ENCODE peak calls at places on chromosomes 6 and 20, in five cellular contexts. N is H1, M is K562, W is GM23338, Y is GM12878. R is an unnamed sample.

GRCh38 chr6:141956046-141956761 is 176.5 kb upstream of the GJE1 start:
- DNase-seq in N (no peak), M (no peak), W (no peak), Y (no peak), R (no peak)

GRCh38 chr6:45965787-45966186 is 49.9 kb downstream of the CLIC5 start:
- DNase-seq in N (no peak), M (no peak), W (no peak), Y (no peak), R (no peak)

GRCh38 chr20:11287156-11287555 is 613.4 kb upstream of the JAG1 start:
- DNase-seq in N (no peak), M (no peak), W (no peak), Y (no peak), R (no peak)

GRCh38 chr20:23925789-23926525 is 46.4 kb upstream of the CST5 start:
- DNase-seq in N (no peak), M (no peak), W (no peak), Y (no peak), R (no peak)

GRCh38 chr20:17619351-17620093 is 49.6 kb downstream of the DSTN start:
- DNase-seq in N (no peak), M (no peak), W (no peak), Y (no peak), R (no peak)

GRCh38 chr20:22717466-22717865 is 133.1 kb upstream of the FOXA2 start:
- DNase-seq in N (no peak), M (peak), W (no peak), Y (no peak), R (no peak)

GRCh38 chr6:52534966-52535390 is 41.9 kb downstream of the TRAM2 start:
- DNase-seq in N (no peak), M (no peak), W (no peak), Y (peak), R (no peak)

GRCh38 chr6:35694462-35694861 is 5.7 kb upstream of the FKBP5 start:
- DNase-seq in N (no peak), M (peak), W (no peak), Y (no peak), R (no peak)

GRCh38 chr6:107491059-107491609 is 1.2 kb downstream of the SOBP start:
- DNase-seq in N (peak), M (no peak), W (peak), Y (no peak), R (peak)

GRCh38 chr6:144993870-144994269 is 708.7 kb downstream of the UTRN start:
- DNase-seq in N (no peak), M (no peak), W (no peak), Y (no peak), R (no peak)

GRCh38 chr6:13765570-13765969 is 48.8 kb downstream of the MCUR1 start:
- DNase-seq in N (no peak), M (no peak), W (no peak), Y (no peak), R (no peak)
- H3K4me3 ChIP-seq in N (no peak), M (no peak), W (no peak), Y (no peak), R (no peak)

GRCh38 chr20:38081575-38081974 is 48.0 kb downstream of the RPRD1B start:
- DNase-seq in N (no peak), M (no peak), W (no peak), Y (no peak), R (no peak)

GRCh38 chr20:38085031-38085430 is 51.5 kb downstream of the RPRD1B start:
- DNase-seq in N (no peak), M (no peak), W (no peak), Y (no peak), R (no peak)

GRCh38 chr20:38082894-38083293 is 49.3 kb downstream of the RPRD1B start:
- DNase-seq in N (no peak), M (no peak), W (no peak), Y (no peak), R (peak)

GRCh38 chr20:38083338-38084048 is 49.9 kb downstream of the RPRD1B start:
- DNase-seq in N (no peak), M (peak), W (no peak), Y (no peak), R (no peak)

DNA sequence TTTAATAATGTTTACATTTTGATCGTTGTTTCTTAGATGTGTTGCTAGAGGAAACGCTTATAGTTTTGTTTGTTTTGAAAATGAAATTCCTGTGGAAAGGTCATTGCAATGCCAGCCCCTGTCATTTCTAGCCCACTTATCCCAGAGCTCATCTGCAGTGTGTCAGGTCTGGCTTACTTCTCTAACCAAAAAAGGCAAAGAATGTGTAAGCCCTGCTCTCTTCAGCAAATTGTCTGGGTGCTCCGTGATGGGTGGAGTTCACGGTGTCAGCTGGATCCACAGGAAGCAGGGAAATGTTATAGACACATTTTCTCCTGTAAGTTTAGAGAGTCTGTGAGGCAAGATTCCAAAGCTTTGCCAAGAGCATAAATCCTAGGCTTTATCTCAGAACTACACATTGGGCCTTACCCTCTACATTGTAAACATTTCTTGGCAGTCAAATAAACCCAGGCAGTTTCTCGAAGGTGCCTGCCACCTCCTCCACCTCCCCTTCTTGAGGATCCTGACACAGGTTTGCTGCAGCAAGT is 50.9 kb downstream of the RPRD1B start:
- DNase-seq in N (no peak), M (peak), W (no peak), Y (no peak), R (peak)
- TF ChIP-seq CREB1 in N (no peak), M (no peak), W (no peak), Y (no peak), R (no peak)

GRCh38 chr6:13787146-13787545 is 27.2 kb downstream of the MCUR1 start:
- DNase-seq in N (peak), M (no peak), W (peak), Y (no peak), R (no peak)
- H3K4me3 ChIP-seq in N (no peak), M (no peak), W (no peak), Y (no peak), R (no peak)

GRCh38 chr20:51553897-51554504 is 11.5 kb upstream of the NFATC2 start:
- DNase-seq in N (no peak), M (no peak), W (no peak), Y (no peak), R (no peak)

GRCh38 chr20:51549474-51549873 is 7.0 kb upstream of the NFATC2 start:
- DNase-seq in N (no peak), M (no peak), W (no peak), Y (no peak), R (no peak)

GRCh38 chr20:51551186-51551585 is 8.7 kb upstream of the NFATC2 start:
- DNase-seq in N (no peak), M (no peak), W (no peak), Y (no peak), R (no peak)

GRCh38 chr20:51560042-51560441 is 17.5 kb upstream of the NFATC2 start:
- DNase-seq in N (no peak), M (no peak), W (no peak), Y (no peak), R (no peak)

DNA sequence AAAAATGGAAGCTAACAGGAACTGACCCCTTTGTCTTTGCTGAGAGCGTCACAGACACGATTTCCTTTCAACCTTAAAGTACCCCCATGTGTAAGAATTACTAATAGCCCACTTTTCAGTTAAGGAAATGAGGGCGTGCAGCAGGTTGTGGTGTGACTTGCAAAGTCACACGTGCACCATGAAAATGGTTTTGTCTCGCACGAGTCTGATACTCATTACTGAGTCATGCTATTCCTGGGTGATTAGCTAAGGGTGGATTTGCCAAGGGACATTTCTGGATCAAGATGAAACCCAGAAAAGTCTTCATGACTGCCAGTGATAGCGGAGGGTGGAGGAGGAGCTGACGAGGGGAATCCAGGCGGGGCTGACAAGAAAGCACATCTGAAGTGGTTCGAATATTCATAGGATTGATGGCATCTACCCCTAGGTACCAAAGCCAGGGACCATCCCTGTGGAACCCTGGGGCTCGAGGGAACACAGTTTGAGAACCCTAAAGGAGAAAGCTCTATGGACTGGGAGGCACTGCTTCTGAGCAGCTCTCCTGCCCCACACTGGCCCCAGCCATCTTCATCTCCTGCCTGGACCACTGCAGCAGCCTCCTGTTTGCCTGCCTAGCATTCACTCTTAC is 12.1 kb upstream of the NFATC2 start:
- DNase-seq in N (no peak), M (no peak), W (no peak), Y (no peak), R (no peak)
- TF ChIP-seq CREB1 in N (no peak), M (no peak), W (no peak), Y (no peak), R (no peak)

GRCh38 chr20:49483018-49483705 is 694 bp upstream of the KCNB1 start:
- DNase-seq in N (peak), M (no peak), W (peak), Y (no peak), R (no peak)
- H3K4me3 ChIP-seq in N (peak), M (no peak), W (peak), Y (no peak), R (no peak)

DNA sequence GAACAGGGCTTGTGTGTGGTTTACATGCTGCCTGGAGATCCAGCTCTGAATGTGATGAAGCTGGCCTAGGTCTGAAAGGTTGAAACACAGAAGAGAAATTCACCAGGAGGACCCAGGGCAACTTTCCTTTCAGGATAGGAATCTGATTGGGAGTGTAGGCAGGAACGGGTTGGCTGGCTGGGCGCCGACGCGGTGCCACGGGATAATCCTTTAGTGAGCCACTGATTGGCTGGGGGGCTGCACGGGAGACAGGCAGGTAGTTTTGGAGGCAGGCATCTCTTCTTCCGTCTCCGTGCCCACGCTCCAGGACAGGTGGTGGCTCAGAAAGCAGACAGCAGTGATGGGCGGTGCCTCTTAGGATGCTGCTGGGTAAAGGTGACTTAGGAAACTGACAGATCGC is 294.6 kb downstream of the CDH4 start:
- DNase-seq in N (no peak), M (no peak), W (no peak), Y (no peak), R (no peak)
- TF ChIP-seq CREB1 in N (no peak), M (no peak), W (no peak), Y (no peak), R (no peak)

DNA sequence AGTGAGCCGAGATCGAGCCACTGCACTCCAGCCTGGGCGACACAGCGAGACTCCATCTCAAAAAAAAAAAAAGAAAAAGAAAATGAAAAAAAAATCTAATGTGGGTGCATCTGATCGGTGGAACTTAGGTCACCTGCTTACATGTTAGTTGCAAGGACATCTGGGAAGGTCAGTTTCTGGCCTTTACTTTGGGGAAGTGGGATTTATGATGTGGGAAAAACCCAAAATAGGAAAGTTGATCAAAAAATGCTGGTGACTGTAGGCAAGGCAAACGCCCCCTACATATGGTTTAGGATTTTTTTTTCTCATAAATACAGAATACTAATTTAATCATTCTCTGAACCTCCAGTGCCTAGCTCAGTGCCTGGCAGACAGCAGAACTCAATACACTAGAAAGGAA is 69.2 kb upstream of the PIM1 start:
- DNase-seq in N (no peak), M (no peak), W (no peak), Y (no peak), R (no peak)
- H3K4me3 ChIP-seq in N (no peak), M (no peak), W (no peak), Y (no peak), R (peak)

GRCh38 chr6:89066929-89067646 is 13.5 kb upstream of the PNRC1 start:
- DNase-seq in N (no peak), M (no peak), W (no peak), Y (no peak), R (no peak)
- TF ChIP-seq CREB1 in N (no peak), M (no peak), W (no peak), Y (no peak), R (no peak)

GRCh38 chr6:37059344-37060194 is 54.1 kb downstream of the FGD2 start:
- DNase-seq in N (peak), M (peak), W (peak), Y (no peak), R (peak)
- H3K4me3 ChIP-seq in N (no peak), M (no peak), W (peak), Y (no peak), R (peak)

DNA sequence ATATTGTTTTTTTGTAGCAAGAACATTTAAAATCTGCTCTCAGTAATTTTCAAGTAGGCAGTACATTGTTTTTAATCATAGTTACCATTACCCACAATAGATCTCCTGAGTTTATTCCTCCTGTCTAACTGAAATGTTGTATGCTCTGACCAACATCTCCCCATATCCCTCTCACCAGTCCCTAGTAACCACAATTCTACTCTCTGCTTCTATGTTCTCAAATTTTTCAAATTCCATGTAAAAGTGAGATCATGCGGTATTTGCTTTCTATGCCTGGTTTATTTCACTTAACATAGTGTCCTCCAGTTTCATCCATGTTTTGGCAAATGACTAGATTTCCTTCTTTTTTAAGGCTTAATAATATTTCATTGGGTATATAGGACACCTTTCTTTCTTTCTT is 300.5 kb downstream of the KCNQ5 start:
- DNase-seq in N (no peak), M (no peak), W (no peak), Y (no peak), R (no peak)
- TF ChIP-seq CREB1 in N (no peak), M (no peak), W (no peak), Y (no peak), R (no peak)